ENCODE peak calls at places on chromosomes 2 and 18, in five cellular contexts. G is Peyer's patch, L is small intestine, A is pancreas, M is A673. W is an unnamed sample. For H3K36me3, the result is how much of the 10 kb centered on the place peaks cover.

GRCh38 chr2:127145255-127145899 is 38.4 kb upstream of the BIN1 start:
- DNase-seq in G (no peak), M (no peak), L (no peak), A (no peak), W (no peak)

GRCh38 chr2:27501042-27501441 is 4.4 kb downstream of the GCKR start:
- DNase-seq in L (peak), M (no peak), A (peak), G (no peak), W (no peak)

GRCh38 chr2:70831861-70832260 is 3.8 kb downstream of the CD207 start:
- DNase-seq in A (no peak), G (no peak), L (no peak), M (no peak), W (no peak)

GRCh38 chr2:16508061-16508851 is 157.4 kb downstream of the CYRIA start:
- DNase-seq in G (peak), A (peak), L (peak), M (peak), W (peak)

GRCh38 chr2:241665731-241666440 is 20.7 kb downstream of the DTYMK start:
- DNase-seq in A (no peak), G (no peak), L (no peak), M (no peak), W (no peak)

GRCh38 chr2:157789161-157789720 is 86.9 kb downstream of the ACVR1 start:
- DNase-seq in L (peak), A (no peak), M (no peak), G (no peak), W (no peak)

GRCh38 chr18:56785006-56785405 is 133.8 kb downstream of the WDR7 start:
- DNase-seq in A (no peak), G (no peak), M (no peak), L (no peak), W (no peak)

GRCh38 chr2:235950473-235950809 is 217.7 kb downstream of the GBX2 start:
- DNase-seq in M (no peak), A (no peak), L (no peak), G (no peak), W (no peak)

GRCh38 chr18:37955201-37955600 is 389.6 kb upstream of the CELF4 start:
- DNase-seq in M (no peak), A (no peak), L (no peak), G (no peak), W (no peak)

GRCh38 chr18:70373062-70373519 is 84.2 kb downstream of the SOCS6 start:
- DNase-seq in M (no peak), G (peak), A (no peak), L (peak), W (no peak)

GRCh38 chr2:30234180-30234971 is 3.0 kb downstream of the LBH start:
- DNase-seq in A (no peak), G (peak), M (no peak), L (no peak), W (peak)

GRCh38 chr2:126930970-126931590 is 32.4 kb downstream of the TEX51 start:
- DNase-seq in A (no peak), L (no peak), G (no peak), M (no peak), W (no peak)

GRCh38 chr2:165746501-165746900 is 47.5 kb downstream of the GALNT3 start:
- DNase-seq in G (no peak), L (no peak), M (peak), A (no peak), W (no peak)

GRCh38 chr2:32532341-32532740 is 95.5 kb upstream of the TTC27 start:
- DNase-seq in G (no peak), L (no peak), M (no peak), A (no peak), W (no peak)

GRCh38 chr2:120371969-120372625 is 26.2 kb downstream of the INHBB start:
- DNase-seq in L (no peak), A (no peak), M (no peak), G (no peak), W (no peak)

GRCh38 chr2:160970052-160970846 is 190.0 kb upstream of the TANK start:
- DNase-seq in A (no peak), M (peak), L (peak), G (peak), W (peak)

GRCh38 chr2:60759654-60760053 is 3.6 kb downstream of the PAPOLG start:
- DNase-seq in A (no peak), L (no peak), M (no peak), G (no peak), W (no peak)

GRCh38 chr2:20071397-20072383 is 20.3 kb upstream of the LAPTM4A start:
- DNase-seq in M (peak), G (no peak), L (no peak), A (no peak), W (peak)

GRCh38 chr2:86105252-86105968 is at the start of gene POLR1A:
- DNase-seq in G (peak), A (peak), L (peak), M (peak), W (peak)

GRCh38 chr2:86105969-86106945 is at the start of gene PTCD3:
- DNase-seq in L (peak), G (peak), A (peak), M (peak), W (peak)

GRCh38 chr2:86102157-86102556 is 3.5 kb downstream of the POLR1A start:
- DNase-seq in G (no peak), M (no peak), A (no peak), L (no peak), W (no peak)

GRCh38 chr2:86107031-86107430 is 996 bp downstream of the PTCD3 start:
- DNase-seq in L (peak), A (no peak), G (no peak), M (no peak), W (no peak)
- H3K36me3 ChIP-seq in L (under half), A (under half), G (under half), M (under half), W (under half)

GRCh38 chr2:47803363-47803762 is 20.4 kb downstream of the MSH6 start:
- DNase-seq in M (no peak), A (no peak), G (no peak), L (no peak), W (no peak)

GRCh38 chr2:47801118-47801517 is 18.2 kb downstream of the MSH6 start:
- DNase-seq in G (no peak), A (no peak), L (no peak), M (no peak), W (no peak)

GRCh38 chr2:47796090-47796697 is 13.2 kb downstream of the MSH6 start:
- DNase-seq in M (no peak), L (no peak), G (no peak), A (no peak), W (no peak)

GRCh38 chr2:47798628-47799027 is 15.7 kb downstream of the MSH6 start:
- DNase-seq in L (no peak), M (no peak), G (no peak), A (no peak), W (no peak)

GRCh38 chr2:47799210-47799609 is 16.3 kb downstream of the MSH6 start:
- DNase-seq in G (no peak), M (no peak), A (no peak), L (no peak), W (no peak)
- H3K36me3 ChIP-seq in G (under half), M (half or more), A (under half), L (under half), W (under half)

GRCh38 chr18:20966795-20967194 is 144.8 kb downstream of the ROCK1 start:
- DNase-seq in A (no peak), G (no peak), L (no peak), M (no peak), W (no peak)

DNA sequence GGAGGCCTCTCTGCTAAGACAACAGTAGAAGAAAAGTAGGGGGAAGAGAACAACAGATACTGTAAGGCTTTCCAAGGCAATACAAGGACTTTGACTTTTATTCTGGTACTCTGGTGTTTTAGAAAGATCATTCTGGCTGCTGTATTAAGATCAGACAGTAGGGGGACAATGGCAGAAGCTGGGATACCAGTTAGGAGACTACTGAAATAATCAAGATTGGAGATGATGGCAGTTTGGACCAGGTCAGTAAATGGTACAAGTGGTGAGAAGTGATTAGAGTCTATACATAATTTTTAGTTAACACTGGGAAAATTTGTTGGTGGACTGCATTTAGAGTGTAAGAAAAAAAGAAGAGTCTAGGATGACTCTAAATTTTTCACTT is 139.7 kb downstream of the ROCK1 start:
- DNase-seq in L (peak), G (no peak), M (peak), A (no peak), W (no peak)
- H3K36me3 ChIP-seq in L (under half), G (under half), M (under half), A (under half), W (under half)

GRCh38 chr2:101001713-101002561 is at the start of gene RPL31:
- DNase-seq in L (peak), G (peak), A (peak), M (peak), W (peak)

GRCh38 chr2:101006065-101006715 is 4.1 kb downstream of the RPL31 start:
- DNase-seq in A (no peak), G (no peak), L (no peak), M (no peak), W (no peak)

GRCh38 chr2:101003278-101003775 is 1.2 kb downstream of the RPL31 start:
- DNase-seq in M (no peak), L (peak), A (no peak), G (no peak), W (no peak)

GRCh38 chr2:101002562-101003277 is 631 bp downstream of the RPL31 start:
- DNase-seq in L (no peak), A (no peak), M (peak), G (no peak), W (no peak)

DNA sequence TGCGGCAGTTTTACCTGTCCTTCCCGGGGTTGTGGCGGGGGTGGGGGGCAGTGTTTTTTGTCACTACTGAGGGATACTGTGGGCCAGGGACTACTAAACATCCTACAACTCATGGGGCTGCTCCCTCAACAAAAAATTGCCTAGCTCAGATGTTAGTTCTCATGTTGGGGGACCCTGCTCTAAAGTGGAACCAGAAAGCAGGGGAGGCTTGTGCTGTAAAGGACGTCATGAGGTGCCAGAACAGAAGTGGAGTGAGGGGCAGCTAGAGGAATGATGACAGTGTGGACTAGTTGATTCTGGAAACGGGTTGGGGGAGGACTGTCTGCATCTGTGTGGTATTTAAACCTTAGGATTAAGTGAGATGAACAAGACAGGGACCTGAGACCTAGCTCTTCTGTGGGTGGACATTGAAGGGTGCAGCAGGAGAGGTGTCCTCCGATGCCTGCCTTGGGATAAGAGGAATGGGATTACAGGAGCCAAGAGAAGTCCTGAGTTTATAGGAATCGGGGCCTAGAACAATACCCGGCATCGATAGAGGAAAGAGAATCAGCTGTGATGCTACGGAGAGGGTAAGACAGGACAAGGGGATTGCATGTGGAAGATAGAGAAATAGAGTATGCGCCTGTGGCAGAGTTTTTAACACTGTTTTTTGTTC is 2.7 kb downstream of the RPL31 start:
- DNase-seq in G (no peak), M (no peak), A (no peak), L (no peak), W (no peak)
- H3K36me3 ChIP-seq in G (under half), M (half or more), A (under half), L (under half), W (under half)

GRCh38 chr2:95099910-95100309 is 21.7 kb downstream of the MRPS5 start:
- DNase-seq in M (no peak), L (no peak), G (no peak), A (no peak), W (no peak)
- H3K36me3 ChIP-seq in M (half or more), L (under half), G (under half), A (under half), W (under half)

GRCh38 chr2:233834378-233834777 is 20.0 kb downstream of the HJURP start:
- DNase-seq in M (no peak), G (no peak), A (no peak), L (no peak), W (no peak)
- H3K36me3 ChIP-seq in M (half or more), G (under half), A (under half), L (under half), W (under half)

GRCh38 chr2:167599228-167599627 is 648.2 kb downstream of the STK39 start:
- DNase-seq in A (no peak), M (no peak), L (no peak), G (no peak), W (no peak)
- H3K36me3 ChIP-seq in A (under half), M (under half), L (under half), G (under half), W (under half)